ENCODE peak calls at places on chromosomes 13 and 19, in six cellular contexts. I, Q, Z, S, R and L are unnamed samples.

GRCh38 chr13:44350775-44351504 is 22.7 kb upstream of the SERP2 start:
- DNase-seq in S (no peak), Z (peak; percentile 64), R (no peak), Q (no peak), I (no peak), L (no peak)

GRCh38 chr13:89930861-89931260 is 1416.6 kb upstream of the MIR17HG start:
- DNase-seq in Q (no peak), I (no peak), Z (peak; percentile 52), S (no peak), R (no peak), L (no peak)

GRCh38 chr13:49560270-49561063 is 24.9 kb downstream of the RCBTB1 start:
- DNase-seq in I (no peak), Z (peak; percentile 85), S (no peak), R (peak; percentile 79), Q (no peak), L (peak; percentile 67)

GRCh38 chr19:33348301-33349010 is 25.1 kb upstream of the CEBPG start:
- DNase-seq in Z (no peak), S (no peak), Q (no peak), R (no peak), I (no peak), L (no peak)

GRCh38 chr19:20470345-20471119 is 95.0 kb downstream of the ZNF737 start:
- DNase-seq in S (no peak), Q (no peak), I (no peak), R (no peak), Z (no peak), L (no peak)

GRCh38 chr13:77810430-77810829 is 108.2 kb downstream of the EDNRB start:
- DNase-seq in R (peak; percentile 34), S (no peak), Z (peak; percentile 45), I (no peak), Q (no peak), L (peak; percentile 44)

GRCh38 chr13:103030776-103031175 is 35.4 kb downstream of the SLC10A2 start:
- DNase-seq in R (no peak), Q (no peak), I (no peak), Z (no peak), S (no peak), L (no peak)

GRCh38 chr13:78595819-78596700 is 7.3 kb downstream of the POU4F1 start:
- DNase-seq in S (no peak), Q (peak; percentile 66), I (peak; percentile 78), R (no peak), Z (peak; percentile 63), L (no peak)

GRCh38 chr13:110506859-110507566 is 54.5 kb downstream of the RAB20 start:
- DNase-seq in I (no peak), R (peak; percentile 10), S (no peak), Q (no peak), Z (no peak), L (peak; percentile 65)

GRCh38 chr13:112722433-112723250 is 32.8 kb downstream of the ATP11A start:
- DNase-seq in Z (peak; percentile 94), I (no peak), S (no peak), R (peak; percentile 98), Q (no peak), L (peak; percentile 85)

GRCh38 chr13:21657538-21657937 is 13.3 kb upstream of the FGF9 start:
- DNase-seq in S (no peak), R (peak; percentile 94), I (no peak), Q (no peak), Z (no peak), L (peak; percentile 71)

GRCh38 chr13:21420706-21421105 is 38.4 kb downstream of the ZDHHC20 start:
- DNase-seq in Q (no peak), R (peak; percentile 58), Z (no peak), S (no peak), I (no peak), L (peak; percentile 47)

GRCh38 chr13:30051531-30052060 is 201.2 kb upstream of the UBL3 start:
- DNase-seq in S (no peak), I (no peak), R (no peak), Q (no peak), Z (peak; percentile 53), L (no peak)

GRCh38 chr13:25943081-25943480 is 108.7 kb downstream of the SHISA2 start:
- DNase-seq in R (no peak), I (no peak), Z (no peak), Q (no peak), S (no peak), L (no peak)

GRCh38 chr13:72985610-72986009 is 73.2 kb upstream of the KLF5 start:
- DNase-seq in S (no peak), R (no peak), Z (no peak), Q (no peak), I (no peak), L (no peak)

GRCh38 chr19:45506991-45507863 is at the start of gene VASP:
- DNase-seq in S (no peak), I (peak; percentile 91), Z (peak; percentile 95), Q (peak; percentile 59), R (peak; percentile 77), L (peak; percentile 87)

GRCh38 chr19:45509692-45510015 is 2.4 kb downstream of the VASP start:
- DNase-seq in R (no peak), Z (no peak), S (no peak), Q (no peak), I (no peak), L (peak; percentile 23)

GRCh38 chr19:45508681-45508930 is 1.3 kb downstream of the VASP start:
- DNase-seq in I (no peak), R (no peak), S (no peak), Z (no peak), Q (no peak), L (peak; percentile 46)

GRCh38 chr19:45508931-45509691 is 1.8 kb downstream of the VASP start:
- DNase-seq in Z (peak; percentile 90), I (peak; percentile 88), S (no peak), Q (peak; percentile 37), R (peak; percentile 66), L (peak; percentile 80)

GRCh38 chr19:45507864-45508680 is 793 bp downstream of the VASP start:
- DNase-seq in I (peak; percentile 88), Q (no peak), Z (peak; percentile 90), R (no peak), S (no peak), L (peak; percentile 28)
- H2BK5ac ChIP-seq in I (no peak overlapping the region), Q (peak overlapping the region; percentile 0), Z (peak overlapping the region; percentile 90), R (peak overlapping the region; percentile 82), S (peak overlapping the region; percentile 96), L (peak overlapping the region; percentile 75)

DNA sequence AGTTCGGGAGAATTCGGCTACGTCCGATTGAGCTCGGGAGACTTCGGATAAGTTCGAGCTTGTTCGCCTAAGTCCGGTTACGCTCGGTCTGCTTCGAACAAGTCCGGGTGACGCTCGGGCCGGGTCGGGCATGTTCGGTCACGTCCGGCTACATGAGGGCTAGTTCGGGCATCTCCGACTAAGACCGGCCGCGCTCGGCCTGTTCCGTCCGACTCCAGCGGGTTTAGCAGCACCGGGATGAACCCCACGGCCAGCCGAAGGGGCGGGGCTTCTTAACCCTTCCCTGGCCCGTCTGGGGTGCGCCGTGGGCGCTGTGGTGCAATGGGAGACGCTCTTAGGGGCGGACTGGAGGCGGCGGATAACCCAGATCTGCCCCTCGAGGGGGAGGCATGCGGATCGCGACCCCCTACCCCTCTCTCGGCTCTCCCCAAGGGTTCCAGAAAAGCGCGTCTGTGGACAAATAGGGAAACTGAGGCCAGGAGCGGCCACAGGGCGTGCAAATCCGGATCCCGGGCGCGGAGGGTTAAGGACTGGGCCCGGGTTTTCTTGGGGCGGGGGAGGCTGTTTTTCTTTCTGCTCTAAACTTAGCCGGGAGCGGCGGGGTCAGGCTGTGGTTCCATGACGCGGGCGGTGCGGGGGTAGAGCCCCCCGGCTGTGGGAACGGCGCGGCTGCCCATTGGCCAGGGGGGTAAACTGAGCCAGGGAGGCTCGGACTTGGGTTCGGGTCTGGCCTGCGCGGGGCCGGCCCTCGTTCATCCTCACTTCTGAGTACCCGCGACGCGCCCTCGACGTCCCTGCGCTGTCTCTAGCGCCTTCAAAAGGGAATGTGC is 1.5 kb downstream of the PDE4C start:
- DNase-seq in Z (peak; percentile 99), Q (peak; percentile 98), S (peak; percentile 99), R (peak; percentile 99), I (peak; percentile 99), L (peak; percentile 98)
- H2BK5ac ChIP-seq in Z (no peak overlapping the region), Q (no peak overlapping the region), S (peak overlapping the region; percentile 99), R (no peak overlapping the region), I (no peak overlapping the region), L (no peak overlapping the region)

DNA sequence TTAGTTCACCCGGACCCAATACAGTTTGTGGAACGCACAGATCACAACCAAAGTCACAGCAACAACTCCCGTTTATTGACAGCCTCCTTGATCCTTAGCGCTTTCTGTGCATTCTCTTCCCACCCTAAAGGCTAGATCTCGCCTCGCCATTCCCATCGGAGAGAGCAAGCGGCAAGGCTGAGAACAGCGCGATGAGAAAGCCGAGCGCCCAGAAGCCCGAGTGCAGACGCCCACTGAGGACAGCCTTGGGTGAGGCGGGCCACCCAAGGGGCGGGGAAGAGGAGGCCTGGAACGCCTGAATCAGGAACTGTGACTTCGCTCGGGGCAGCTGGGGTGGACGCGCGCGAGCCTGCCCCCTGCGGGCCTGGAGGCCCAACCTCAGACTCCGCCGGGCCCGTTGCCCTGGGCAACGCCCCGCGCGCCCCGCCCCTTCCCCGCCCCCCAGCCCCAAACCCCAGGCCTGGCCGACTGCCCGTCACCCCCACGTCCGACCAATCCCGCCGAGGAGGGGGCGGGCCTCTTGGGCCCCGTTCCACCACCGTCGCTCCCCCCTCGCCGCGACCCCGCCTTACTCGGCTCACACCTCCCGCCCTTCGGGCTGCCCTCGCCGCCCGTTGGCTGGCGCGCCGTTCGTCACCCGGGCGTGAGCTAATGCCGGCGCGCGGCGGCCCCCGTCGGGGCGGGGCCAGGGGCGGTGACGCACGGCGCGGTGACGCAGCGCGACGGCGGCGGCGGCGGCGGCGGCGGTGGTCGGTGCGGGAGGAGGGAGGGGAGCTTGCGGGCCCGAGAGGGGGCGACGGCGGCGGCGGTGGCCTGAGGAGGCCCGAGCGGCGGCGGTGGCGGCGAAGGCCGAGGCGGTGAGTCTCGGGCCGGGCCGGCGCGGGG is at the start of gene SAMD4B:
- DNase-seq in S (peak; percentile 94), Q (peak; percentile 99), Z (peak; percentile 99), R (peak; percentile 97), I (peak; percentile 99), L (peak; percentile 98)
- H2BK5ac ChIP-seq in S (no peak within 1 kb of the TSS), Q (peak within 1 kb of the TSS; percentile 22), Z (no peak within 1 kb of the TSS), R (peak within 1 kb of the TSS; percentile 84), I (no peak within 1 kb of the TSS), L (no peak within 1 kb of the TSS)

GRCh38 chr19:45448887-45449299 is 18.9 kb upstream of the FOSB start:
- DNase-seq in Q (no peak), R (peak; percentile 15), S (no peak), I (no peak), Z (no peak), L (peak; percentile 70)
- H2BK5ac ChIP-seq in Q (no peak overlapping the region), R (no peak overlapping the region), S (no peak overlapping the region), I (no peak overlapping the region), Z (no peak overlapping the region), L (no peak overlapping the region)

GRCh38 chr13:98240974-98241373 is 63.9 kb upstream of the RNF113B start:
- DNase-seq in I (no peak), Z (no peak), Q (no peak), S (no peak), R (no peak), L (no peak)
- H2BK5ac ChIP-seq in I (no peak overlapping the region), Z (no peak overlapping the region), Q (no peak overlapping the region), S (no peak overlapping the region), R (no peak overlapping the region), L (no peak overlapping the region)

DNA sequence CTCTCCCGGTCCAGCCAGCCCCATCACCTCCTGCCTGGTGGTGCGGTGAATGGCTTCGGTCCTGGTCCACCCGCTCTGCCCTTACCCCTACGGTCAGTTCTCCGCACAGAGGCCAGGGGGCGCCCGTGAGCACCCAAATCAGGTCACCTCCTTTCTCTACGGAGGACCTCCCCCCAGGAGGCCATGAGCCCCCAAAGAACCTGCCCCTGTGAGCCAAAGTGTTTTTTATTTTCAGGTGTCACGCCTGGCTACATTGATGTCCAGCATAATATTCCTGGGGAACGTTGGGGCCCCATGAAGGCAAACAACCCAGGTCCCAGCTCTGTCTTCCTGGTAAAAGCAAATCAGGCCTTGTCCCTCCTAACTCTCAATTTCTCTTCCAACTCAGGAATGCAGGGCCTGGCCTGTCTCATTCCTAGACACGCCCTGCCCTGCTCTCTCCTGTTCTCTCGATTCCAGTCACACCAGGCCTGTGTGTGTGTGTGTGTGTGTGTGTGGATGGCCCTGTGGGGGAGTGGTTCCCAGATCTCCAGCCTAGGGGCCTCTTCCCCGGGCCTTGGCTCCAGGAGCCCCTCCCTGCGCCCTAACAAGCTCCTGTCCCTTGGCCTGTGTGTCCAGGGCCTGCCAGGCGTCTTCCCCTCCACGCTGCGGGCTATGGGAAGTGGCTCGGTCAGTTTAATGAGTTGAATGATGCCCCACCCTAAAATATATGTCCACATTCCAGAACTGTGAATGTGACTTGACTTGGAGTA is 9.7 kb upstream of the GIPC1 start:
- DNase-seq in I (peak; percentile 90), R (peak; percentile 76), Q (no peak), S (no peak), Z (peak; percentile 83), L (peak; percentile 86)
- H2BK5ac ChIP-seq in I (no peak overlapping the region), R (peak overlapping the region; percentile 96), Q (no peak overlapping the region), S (no peak overlapping the region), Z (no peak overlapping the region), L (peak overlapping the region; percentile 77)